ENCODE peak calls at places on chromosomes 4 and X, in five cellular contexts. X is ovary; E is left lung; H is CD8-positive, alpha-beta memory T cell; U is K562. Q is an unnamed sample. For H3K9me3, the result is how much of the 10 kb centered on the place peaks cover.

GRCh38 chr4:102535398-102536082 is 34.4 kb downstream of the NFKB1 start:
- DNase-seq in U (no peak), X (no peak), E (no peak), H (no peak), Q (no peak)

GRCh38 chr4:47704693-47705325 is 133.1 kb downstream of the CORIN start:
- DNase-seq in X (no peak), U (peak), E (no peak), H (no peak), Q (no peak)

GRCh38 chr4:181308476-181309170 is 934.6 kb upstream of the TENM3 start:
- DNase-seq in H (no peak), U (no peak), X (no peak), E (no peak), Q (no peak)

GRCh38 chr4:72557021-72557420 is 12.0 kb downstream of the ADAMTS3 start:
- DNase-seq in H (no peak), U (no peak), E (no peak), X (peak), Q (no peak)

GRCh38 chr4:15938182-15938581 is 358 bp downstream of the FGFBP1 start:
- DNase-seq in X (no peak), H (no peak), U (no peak), E (peak), Q (no peak)

GRCh38 chr4:4670869-4671268 is 129.0 kb upstream of the STX18 start:
- DNase-seq in H (no peak), U (no peak), E (no peak), X (peak), Q (no peak)

GRCh38 chrX:11113731-11114130 is 2.6 kb downstream of the HCCS start:
- DNase-seq in H (no peak), E (no peak), U (no peak), X (no peak), Q (no peak)

GRCh38 chr4:98101988-98102387 is 41.3 kb downstream of the STPG2 start:
- DNase-seq in H (no peak), U (no peak), X (no peak), E (no peak), Q (no peak)

GRCh38 chrX:45803383-45803921 is 602.8 kb upstream of the DIPK2B start:
- DNase-seq in E (no peak), U (no peak), H (no peak), X (no peak), Q (peak)

GRCh38 chr4:126895988-126896570 is 736.7 kb upstream of the INTU start:
- DNase-seq in U (no peak), E (no peak), X (no peak), H (no peak), Q (no peak)

DNA sequence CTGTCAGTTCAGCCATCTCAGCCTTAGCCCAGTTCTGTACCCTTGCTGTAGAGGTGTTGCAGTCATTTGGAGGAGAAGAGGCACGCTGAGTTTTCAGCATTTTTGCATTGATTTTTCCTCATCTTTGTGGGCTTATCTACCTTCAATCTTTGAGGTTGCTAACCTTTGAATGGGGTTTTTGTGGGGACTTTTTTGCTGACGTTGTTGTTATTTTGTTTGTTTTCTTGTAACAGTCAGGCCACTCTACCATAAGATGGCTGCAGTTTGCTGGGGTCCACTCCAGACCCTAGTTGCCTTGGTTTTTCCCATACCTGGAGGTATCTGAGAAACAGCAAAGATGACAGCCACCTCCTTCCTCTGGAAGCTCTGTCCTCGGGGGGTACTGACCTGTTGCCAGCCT is 22.8 kb upstream of the TMEM271 start:
- DNase-seq in H (no peak), E (no peak), X (no peak), U (no peak), Q (no peak)
- H3K9me3 ChIP-seq in H (under half), E (under half), X (under half), U (under half), Q (under half)

GRCh38 chrX:75609361-75609760 is 86.5 kb upstream of the ZDHHC15 start:
- DNase-seq in H (no peak), E (no peak), U (no peak), X (no peak), Q (no peak)
- H3K9me3 ChIP-seq in H (under half), E (under half), U (under half), X (under half), Q (under half)

DNA sequence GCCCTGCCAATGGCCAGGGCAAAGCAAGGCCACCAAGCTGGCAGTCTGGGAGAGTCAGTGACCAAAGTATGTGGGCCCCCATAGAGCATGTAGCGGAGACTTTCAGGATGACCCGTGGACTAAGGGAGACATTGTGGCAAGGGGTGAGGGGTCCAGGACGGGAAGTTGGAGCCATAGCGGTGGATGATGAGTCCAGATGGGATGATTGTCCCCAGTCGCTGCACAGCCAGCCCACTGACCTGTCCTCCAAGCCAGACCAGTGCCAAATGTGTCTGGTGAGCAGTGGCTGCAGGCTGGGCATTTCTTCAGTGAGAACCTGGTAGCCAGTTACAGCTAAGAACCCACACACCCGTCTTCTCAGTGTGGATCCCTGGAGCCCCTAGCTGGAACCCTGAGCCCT is 34.3 kb downstream of the ZNF185 start:
- DNase-seq in H (no peak), X (no peak), E (no peak), U (no peak), Q (no peak)
- H3K9me3 ChIP-seq in H (under half), X (under half), E (under half), U (under half), Q (under half)

DNA sequence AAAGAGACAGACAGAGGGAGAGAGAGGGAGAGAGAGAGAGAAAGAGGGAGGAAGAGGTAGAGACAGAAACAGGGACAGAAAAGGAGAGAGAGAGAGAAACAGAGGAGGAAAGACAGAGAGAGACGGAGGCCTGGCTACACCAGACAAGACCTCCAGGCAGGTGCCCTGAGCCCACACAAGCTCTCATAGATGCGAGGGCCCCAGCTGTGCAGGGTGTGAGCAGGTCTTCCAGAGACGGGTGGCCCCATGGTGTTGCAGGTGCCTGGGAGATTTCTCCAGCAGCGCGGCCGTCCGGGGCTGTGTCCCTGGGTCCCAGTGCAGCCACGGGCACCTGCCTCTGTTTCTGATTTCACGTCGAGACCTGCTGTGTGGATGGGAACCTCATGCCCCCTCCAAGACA is 253.0 kb downstream of the SHOX start:
- DNase-seq in H (no peak), U (no peak), X (no peak), E (no peak), Q (no peak)
- H3K9me3 ChIP-seq in H (under half), U (under half), X (under half), E (under half), Q (under half)